ENCODE peak calls at places on chromosome 17, in seven cellular contexts. G, B, U, I, L, R and W are unnamed samples.

GRCh38 chr17:4944163-4944553 is 4.1 kb downstream of the RNF167 start:
- DNase-seq in L (no peak), B (no peak), R (no peak), G (peak), U (no peak), I (no peak), W (no peak)

GRCh38 chr17:81665205-81666091 is 957 bp downstream of the OXLD1 start:
- DNase-seq in U (peak), I (no peak), B (no peak), G (peak), L (peak), R (no peak), W (no peak)

GRCh38 chr17:75691371-75692290 is 24.5 kb downstream of the SAP30BP start:
- DNase-seq in L (no peak), G (no peak), R (no peak), I (no peak), B (no peak), U (peak), W (no peak)

GRCh38 chr17:56777859-56778258 is 55.9 kb downstream of the C17orf67 start:
- DNase-seq in U (peak), G (no peak), B (no peak), I (no peak), L (no peak), R (no peak), W (no peak)

GRCh38 chr17:59427425-59427921 is 96.0 kb downstream of the YPEL2 start:
- DNase-seq in G (no peak), L (no peak), B (no peak), U (peak), I (no peak), R (no peak), W (no peak)

GRCh38 chr17:60501589-60501988 is 24.5 kb downstream of the APPBP2 start:
- DNase-seq in U (no peak), L (no peak), G (no peak), B (no peak), R (no peak), I (peak), W (no peak)

GRCh38 chr17:11996722-11997146 is 541 bp downstream of the ZNF18 start:
- DNase-seq in R (no peak), U (peak), I (no peak), G (peak), B (no peak), L (peak), W (peak)

GRCh38 chr17:2085648-2085949 is 30.7 kb downstream of the HIC1 start:
- DNase-seq in R (peak), L (no peak), G (no peak), B (peak), I (no peak), U (peak), W (peak)

GRCh38 chr17:8649157-8650118 is 18.9 kb upstream of the MYH10 start:
- DNase-seq in I (no peak), B (peak), U (peak), G (no peak), L (no peak), R (peak), W (peak)

GRCh38 chr17:49959183-49959935 is 9.6 kb upstream of the DLX4 start:
- DNase-seq in G (no peak), U (no peak), I (no peak), R (no peak), L (peak), B (no peak), W (no peak)

GRCh38 chr17:18224428-18225120 is 861 bp upstream of the LLGL1 start:
- DNase-seq in G (no peak), I (no peak), L (no peak), U (peak), R (no peak), B (peak), W (no peak)

GRCh38 chr17:2595200-2595599 is 1.7 kb downstream of the PAFAH1B1 start:
- DNase-seq in L (peak), U (no peak), I (no peak), R (no peak), B (no peak), G (peak), W (no peak)

GRCh38 chr17:74201250-74201649 is 2.2 kb upstream of the RPL38 start:
- DNase-seq in G (no peak), B (no peak), R (no peak), I (no peak), L (no peak), U (peak), W (peak)

GRCh38 chr17:80259642-80260535 is 763 bp upstream of the RNF213 start:
- DNase-seq in B (peak), U (peak), R (peak), G (peak), I (no peak), L (peak), W (peak)
- TF ChIP-seq CTCF in B (peak), U (no peak), R (no peak), G (no peak), I (no peak), L (no peak), W (no peak)

GRCh38 chr17:39866013-39866730 is 1.8 kb upstream of the ZPBP2 start:
- DNase-seq in U (no peak), R (no peak), L (no peak), G (no peak), B (no peak), I (no peak), W (no peak)

GRCh38 chr17:39861235-39861634 is 2.9 kb downstream of the IKZF3 start:
- DNase-seq in L (no peak), B (no peak), R (no peak), G (peak), I (no peak), U (no peak), W (no peak)

GRCh38 chr17:39867084-39867890 is 715 bp upstream of the ZPBP2 start:
- DNase-seq in B (no peak), U (no peak), R (no peak), G (no peak), L (no peak), I (no peak), W (no peak)

GRCh38 chr17:39863244-39863917 is 731 bp downstream of the IKZF3 start:
- DNase-seq in G (peak), I (no peak), L (no peak), B (no peak), R (no peak), U (no peak), W (no peak)

GRCh38 chr17:39863918-39864746 is at the start of gene IKZF3:
- DNase-seq in L (peak), G (peak), B (peak), U (peak), R (no peak), I (peak), W (peak)
- TF ChIP-seq CTCF in L (peak), G (peak), B (no peak), U (no peak), R (no peak), I (peak), W (no peak)

DNA sequence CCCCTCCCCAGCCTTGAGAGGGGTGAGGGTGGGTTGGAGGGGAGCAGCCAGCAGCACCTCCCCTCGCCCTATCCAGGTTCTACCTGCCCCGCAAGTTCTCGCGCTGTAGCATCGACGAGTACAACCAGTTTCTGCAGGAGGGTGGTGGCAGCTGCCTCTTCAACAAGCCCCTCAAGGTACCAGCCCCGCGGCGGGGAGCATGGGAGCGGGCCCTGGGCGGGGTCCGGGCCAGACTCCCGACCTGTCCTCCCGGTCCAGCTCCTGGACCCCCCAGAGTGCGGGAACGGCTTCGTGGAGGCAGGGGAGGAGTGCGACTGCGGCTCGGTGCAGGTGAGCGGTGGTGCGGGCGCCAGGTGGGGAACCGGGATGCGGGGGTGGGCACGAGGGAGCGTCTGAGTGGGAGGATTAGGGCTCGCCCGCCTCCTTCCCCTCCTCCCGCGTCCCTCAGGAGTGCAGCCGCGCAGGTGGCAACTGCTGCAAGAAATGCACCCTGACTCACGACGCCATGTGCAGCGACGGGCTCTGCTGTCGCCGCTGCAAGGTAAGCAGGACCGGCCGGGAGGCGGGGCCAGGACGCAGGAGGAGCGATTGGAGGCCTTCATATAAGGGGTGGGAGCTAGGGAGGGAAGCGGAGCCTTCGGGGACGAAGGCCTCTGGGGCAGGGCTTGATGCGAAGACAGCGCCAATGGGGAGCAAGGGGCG is 16.5 kb downstream of the ADAM11 start:
- DNase-seq in G (peak), B (no peak), R (peak), U (peak), I (peak), L (no peak), W (peak)
- TF ChIP-seq CTCF in G (peak), B (no peak), R (no peak), U (no peak), I (no peak), L (no peak), W (no peak)

DNA sequence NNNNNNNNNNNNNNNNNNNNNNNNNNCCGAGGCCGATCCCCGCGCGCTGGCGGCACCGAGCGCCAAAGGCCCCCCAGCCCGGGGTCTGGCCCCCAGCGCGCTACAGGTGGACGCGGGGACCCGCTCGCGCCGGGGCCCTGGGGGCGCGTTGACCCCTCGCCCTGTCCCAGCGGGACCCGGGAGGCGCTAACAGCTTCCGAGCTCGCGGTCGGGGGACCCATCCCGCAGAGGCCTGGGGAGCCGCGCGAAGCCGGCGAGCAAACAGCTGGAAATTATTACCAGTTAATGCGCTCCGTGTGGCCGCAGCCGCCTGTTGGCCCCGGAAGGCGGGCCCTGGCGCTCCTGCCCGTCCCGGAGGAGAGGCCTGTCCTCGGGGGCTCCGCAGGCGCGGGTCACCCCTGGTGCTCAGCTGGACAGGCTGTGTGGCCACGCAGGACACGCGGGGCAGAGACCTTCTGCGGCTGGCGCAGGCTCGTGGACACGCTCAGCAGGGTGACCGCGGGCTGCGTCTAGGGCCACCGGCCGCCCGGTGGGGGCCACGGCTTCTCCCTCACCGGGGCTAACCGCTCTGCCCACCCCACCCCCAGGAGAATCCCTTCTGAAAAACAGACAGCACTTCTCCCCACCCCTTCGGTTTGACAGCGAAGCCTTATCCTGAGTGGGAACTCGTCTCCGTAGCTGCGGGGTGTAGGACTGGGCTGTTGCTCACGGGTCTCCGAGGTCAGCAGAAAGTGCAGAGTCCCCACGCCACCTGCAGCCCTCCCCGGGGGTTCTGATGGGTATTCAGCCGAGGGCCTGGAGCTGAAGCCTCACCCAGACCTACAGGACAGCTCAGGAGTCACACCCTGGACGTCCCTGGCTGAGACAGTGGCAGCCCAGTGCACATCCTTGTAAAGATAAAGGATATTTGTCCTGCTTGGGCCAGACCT is 138.7 kb upstream of the RPH3AL start:
- DNase-seq in L (peak), B (peak), U (peak), R (peak), I (peak), G (peak), W (peak)
- TF ChIP-seq CTCF in L (no peak), B (peak), U (no peak), R (no peak), I (no peak), G (no peak), W (no peak)

GRCh38 chr17:63446218-63446980 is at the start of gene CYB561:
- DNase-seq in B (peak), L (peak), R (peak), G (no peak), U (peak), I (no peak), W (peak)
- TF ChIP-seq CTCF in B (no peak), L (peak), R (no peak), G (no peak), U (no peak), I (peak), W (peak)

GRCh38 chr17:14590458-14591250 is 289.8 kb downstream of the HS3ST3B1 start:
- DNase-seq in U (no peak), I (no peak), B (no peak), G (no peak), L (no peak), R (no peak), W (no peak)

GRCh38 chr17:14594690-14595089 is 293.8 kb downstream of the HS3ST3B1 start:
- DNase-seq in R (no peak), G (no peak), L (no peak), I (no peak), B (no peak), U (no peak), W (no peak)

GRCh38 chr17:14595656-14596055 is 294.8 kb downstream of the HS3ST3B1 start:
- DNase-seq in L (no peak), U (no peak), I (no peak), B (no peak), R (no peak), G (no peak), W (no peak)

GRCh38 chr17:14593956-14594355 is 293.1 kb downstream of the HS3ST3B1 start:
- DNase-seq in R (no peak), L (no peak), B (no peak), U (no peak), G (no peak), I (no peak), W (no peak)
- TF ChIP-seq CTCF in R (no peak), L (no peak), B (no peak), U (no peak), G (no peak), I (no peak), W (no peak)

DNA sequence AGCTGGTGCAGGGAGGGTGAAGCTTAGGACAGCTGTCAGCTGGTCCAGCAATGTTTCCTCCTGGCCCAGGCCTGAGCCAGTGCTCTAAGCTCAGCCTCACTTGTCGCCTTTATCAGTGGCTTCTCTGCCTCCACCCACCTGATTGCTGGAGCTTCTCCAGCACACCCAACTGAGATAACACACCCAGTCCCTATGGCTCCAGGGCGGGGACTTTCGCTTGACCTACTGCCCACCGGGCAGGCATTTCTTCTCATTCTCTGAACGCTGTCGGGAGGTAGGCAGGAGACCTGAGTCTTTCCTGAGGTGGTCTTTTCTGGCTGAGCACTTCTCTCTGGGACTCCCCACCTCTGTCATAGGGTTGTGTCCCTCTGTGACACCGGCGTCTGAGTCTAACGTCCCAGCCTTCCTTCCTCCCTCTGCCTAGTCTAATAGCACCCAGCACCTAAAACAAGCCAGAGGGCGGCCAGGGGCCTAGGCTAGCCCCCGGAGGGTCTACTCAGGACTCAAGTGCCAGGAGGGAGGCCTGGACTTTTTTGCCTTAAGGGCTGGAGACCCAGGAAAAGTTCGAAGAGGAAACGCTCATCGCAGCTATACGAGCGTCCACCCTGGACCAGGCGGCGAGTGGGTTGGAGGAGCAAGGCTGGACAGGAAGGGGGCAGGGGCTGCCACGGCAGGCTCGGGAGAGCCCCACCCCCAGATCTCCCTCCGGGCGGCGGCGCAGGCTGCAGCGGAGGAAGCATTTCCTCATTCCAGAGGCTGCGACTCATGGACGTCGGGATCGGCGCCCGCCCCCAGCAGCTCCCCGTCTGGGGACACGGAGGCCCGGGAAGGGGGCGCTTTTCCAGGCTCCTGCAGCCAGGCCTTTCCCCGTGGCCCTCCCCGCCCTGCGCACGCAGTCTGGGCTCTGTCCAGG is 756 bp downstream of the TAX1BP3 start:
- DNase-seq in U (peak), R (peak), G (no peak), B (peak), L (peak), I (peak), W (peak)
- TF ChIP-seq CTCF in U (no peak), R (no peak), G (no peak), B (no peak), L (no peak), I (no peak), W (no peak)

GRCh38 chr17:37643118-37643766 is at the start of gene DDX52:
- DNase-seq in U (peak), L (peak), G (peak), B (peak), I (peak), R (peak), W (peak)
- TF ChIP-seq CTCF in U (no peak), L (no peak), G (no peak), B (no peak), I (no peak), R (no peak), W (no peak)

GRCh38 chr17:77479372-77479781 is 338.6 kb downstream of the SEC14L1 start:
- DNase-seq in G (peak), R (no peak), U (no peak), L (no peak), B (no peak), I (no peak), W (no peak)
- TF ChIP-seq CTCF in G (peak), R (no peak), U (no peak), L (no peak), B (no peak), I (no peak), W (no peak)